ENCODE peak calls at places on chromosomes 4 and X, in four cellular contexts. Z, D, K and M are unnamed samples.

GRCh38 chr4:23022032-23022431 is 329.3 kb downstream of the GBA3 start:
- DNase-seq in Z (no peak), D (no peak), K (no peak), M (no peak)

GRCh38 chr4:190019023-190019858 is 7.8 kb downstream of the FRG2 start:
- DNase-seq in Z (no peak), D (no peak), K (no peak), M (no peak)

GRCh38 chrX:146241902-146242301 is 424.3 kb downstream of the SLITRK2 start:
- DNase-seq in Z (no peak), D (no peak), K (no peak), M (no peak)

GRCh38 chrX:119676949-119677653 is 15.9 kb downstream of the SEPTIN6 start:
- DNase-seq in Z (no peak), D (no peak), K (no peak), M (no peak)

GRCh38 chrX:45191820-45192409 is 8.8 kb downstream of the DIPK2B start:
- DNase-seq in Z (no peak), D (no peak), K (no peak), M (peak; percentile 32)

GRCh38 chr4:39657465-39657864 is 18.8 kb upstream of the SMIM14 start:
- DNase-seq in Z (no peak), D (no peak), K (no peak), M (no peak)

GRCh38 chr4:176879370-176880116 is 86.8 kb upstream of the VEGFC start:
- DNase-seq in Z (no peak), D (no peak), K (no peak), M (no peak)

GRCh38 chr4:159153669-159154068 is 50.8 kb downstream of the RAPGEF2 start:
- DNase-seq in Z (no peak), D (no peak), K (no peak), M (no peak)

GRCh38 chr4:7831330-7831729 is 108.3 kb downstream of the AFAP1 start:
- DNase-seq in Z (no peak), D (no peak), K (no peak), M (no peak)

GRCh38 chr4:137934921-137935320 is 307.2 kb downstream of the SLC7A11 start:
- DNase-seq in Z (no peak), D (no peak), K (no peak), M (no peak)

GRCh38 chr4:112287258-112287873 is 1.7 kb upstream of the TIFA start:
- DNase-seq in Z (no peak), D (no peak), K (no peak), M (no peak)

GRCh38 chr4:111064342-111064993 is 441.6 kb upstream of the PITX2 start:
- DNase-seq in Z (no peak), D (no peak), K (no peak), M (no peak)

GRCh38 chrX:25025615-25026014 is 9.8 kb upstream of the ARX start:
- DNase-seq in Z (no peak), D (no peak), K (no peak), M (no peak)

GRCh38 chr4:140233811-140234696 is 80.1 kb upstream of the MAML3 start:
- DNase-seq in Z (no peak), D (no peak), K (no peak), M (no peak)

GRCh38 chr4:169107528-169107927 is 97.5 kb upstream of the CBR4 start:
- DNase-seq in Z (no peak), D (no peak), K (no peak), M (no peak)

GRCh38 chrX:152915541-152916241 is 17.8 kb downstream of the ZNF185 start:
- DNase-seq in Z (no peak), D (no peak), K (no peak), M (peak; percentile 22)

GRCh38 chr4:83269256-83269655 is 15.3 kb downstream of the COQ2 start:
- DNase-seq in Z (no peak), D (no peak), K (no peak), M (no peak)

GRCh38 chr4:33482773-33483172 is 2761.5 kb downstream of the ARAP2 start:
- DNase-seq in Z (peak; percentile 22), D (no peak), K (peak; percentile 19), M (no peak)

GRCh38 chrX:56978172-56978571 is 17.2 kb downstream of the SPIN3 start:
- DNase-seq in Z (peak; percentile 43), D (no peak), K (peak; percentile 45), M (peak; percentile 14)

GRCh38 chr4:81353861-81354260 is 117.8 kb downstream of the RASGEF1B start:
- DNase-seq in Z (no peak), D (no peak), K (no peak), M (no peak)

GRCh38 chr4:132642196-132642817 is 506.8 kb upstream of the PCDH10 start:
- DNase-seq in Z (peak; percentile 3), D (peak; percentile 61), K (no peak), M (peak; percentile 43)

GRCh38 chrX:133254666-133255065 is 36.5 kb upstream of the TFDP3 start:
- DNase-seq in Z (no peak), D (no peak), K (no peak), M (no peak)

GRCh38 chrX:133249659-133250058 is 31.5 kb upstream of the TFDP3 start:
- DNase-seq in Z (no peak), D (no peak), K (no peak), M (no peak)

GRCh38 chrX:133248177-133248576 is 30.0 kb upstream of the TFDP3 start:
- DNase-seq in Z (no peak), D (no peak), K (no peak), M (no peak)

GRCh38 chrX:133246921-133247320 is 28.8 kb upstream of the TFDP3 start:
- DNase-seq in Z (no peak), D (no peak), K (no peak), M (no peak)

DNA sequence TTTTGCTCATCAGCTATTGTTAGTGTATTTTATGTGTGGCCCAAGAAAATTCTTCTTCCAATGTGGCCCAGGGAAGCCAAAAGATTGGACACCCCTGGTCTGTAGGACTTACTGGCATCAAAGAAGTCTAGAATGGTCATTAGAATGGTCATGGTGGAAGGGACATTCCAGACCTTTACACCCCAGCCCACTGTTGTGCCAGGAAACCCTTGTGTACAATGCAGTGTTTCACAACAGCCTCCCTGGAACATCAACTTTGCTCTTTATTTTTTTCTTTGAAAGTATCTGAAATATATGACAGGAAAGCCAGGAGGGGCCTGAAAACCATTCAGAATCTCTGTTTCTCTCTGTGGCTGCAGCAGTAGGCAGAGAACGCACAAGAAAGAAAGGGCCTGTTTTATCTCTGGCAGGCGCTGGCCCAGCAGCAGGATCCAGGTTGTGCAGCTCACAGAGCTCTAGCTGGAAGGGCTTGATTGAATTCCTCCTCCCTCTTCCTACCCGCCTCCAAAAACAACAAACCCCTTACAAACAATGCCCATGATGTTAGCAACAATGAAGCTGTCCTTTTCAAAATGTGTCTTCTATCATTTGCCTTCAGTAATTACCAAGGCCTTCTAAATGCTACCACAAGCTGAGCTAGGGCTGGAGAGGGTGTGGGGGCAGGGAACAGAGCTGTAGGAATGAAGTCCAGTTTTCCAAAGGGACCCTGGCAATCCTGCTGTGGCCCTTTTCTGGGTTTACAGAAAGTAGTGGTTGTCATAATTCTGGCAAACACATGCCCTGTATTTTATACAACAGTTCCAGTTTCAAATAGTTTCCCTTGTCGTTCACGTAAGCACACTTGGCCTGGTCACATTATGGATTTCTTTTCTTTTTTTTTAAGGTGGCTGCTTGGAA is 32.3 kb upstream of the TFDP3 start:
- DNase-seq in Z (no peak), D (no peak), K (no peak), M (no peak)
- H3K4me1 ChIP-seq in Z (no peaks in the 10 kb centered on the region), D (peaks cover 1% of the 10 kb centered on the region), K (no peaks in the 10 kb centered on the region), M (no peaks in the 10 kb centered on the region)

DNA sequence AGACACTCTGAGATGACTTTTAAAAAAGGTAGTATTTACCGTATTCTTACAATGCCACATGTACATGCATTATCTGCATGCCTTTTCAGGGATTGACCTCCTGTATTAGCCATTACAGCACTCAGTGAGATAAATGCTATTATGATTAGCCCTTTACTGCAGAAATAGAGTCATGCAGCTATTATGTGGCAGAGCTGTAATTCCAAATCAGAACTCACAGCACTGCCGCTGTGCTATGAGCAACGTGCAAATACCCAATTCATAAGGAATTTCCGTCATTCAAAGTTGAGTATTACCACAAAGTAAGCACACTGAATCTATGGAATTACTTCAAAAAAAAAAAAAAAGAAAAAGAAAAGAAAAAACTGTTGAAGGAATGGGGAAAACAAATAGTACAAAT is 92.1 kb upstream of the SMAD1 start:
- DNase-seq in Z (no peak), D (no peak), K (no peak), M (no peak)
- H3K4me1 ChIP-seq in Z (no peaks in the 10 kb centered on the region), D (no peaks in the 10 kb centered on the region), K (no peaks in the 10 kb centered on the region), M (no peaks in the 10 kb centered on the region)

DNA sequence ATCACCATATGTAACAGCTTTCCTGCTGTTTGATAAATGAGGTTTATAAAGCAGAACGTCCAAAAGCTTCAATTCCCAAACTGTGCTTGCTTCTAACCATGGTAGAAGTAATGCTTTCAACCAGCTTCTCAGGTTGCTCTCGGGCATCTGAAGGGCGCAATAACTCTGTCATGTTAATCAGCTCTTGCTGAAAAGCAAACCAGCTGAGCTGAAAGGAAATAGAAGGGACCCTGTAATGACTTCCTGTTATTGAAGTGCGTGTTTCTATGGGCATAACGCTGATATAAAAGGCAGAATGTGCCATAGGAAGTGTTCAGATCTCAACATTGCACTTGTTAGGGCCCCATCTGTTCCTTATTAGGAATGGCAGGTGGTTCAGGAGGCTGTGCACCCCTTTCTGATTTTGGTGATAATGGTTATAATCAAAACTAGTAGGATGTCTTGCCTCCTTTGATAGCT is 21.2 kb downstream of the HERC3 start:
- DNase-seq in Z (no peak), D (no peak), K (no peak), M (no peak)
- H3K4me1 ChIP-seq in Z (peaks cover 17% of the 10 kb centered on the region), D (no peaks in the 10 kb centered on the region), K (peaks cover 8% of the 10 kb centered on the region), M (peaks cover 9% of the 10 kb centered on the region)

GRCh38 chr4:31041385-31041784 is 321.2 kb downstream of the PCDH7 start:
- DNase-seq in Z (no peak), D (no peak), K (no peak), M (no peak)

GRCh38 chr4:31039382-31039781 is 319.2 kb downstream of the PCDH7 start:
- DNase-seq in Z (no peak), D (no peak), K (no peak), M (no peak)

GRCh38 chr4:31037714-31038113 is 317.5 kb downstream of the PCDH7 start:
- DNase-seq in Z (no peak), D (no peak), K (no peak), M (no peak)

GRCh38 chr4:31043382-31044062 is 323.4 kb downstream of the PCDH7 start:
- DNase-seq in Z (no peak), D (no peak), K (no peak), M (no peak)

GRCh38 chr4:31040106-31040505 is 319.9 kb downstream of the PCDH7 start:
- DNase-seq in Z (no peak), D (no peak), K (no peak), M (no peak)
- H3K4me1 ChIP-seq in Z (no peaks in the 10 kb centered on the region), D (peaks cover 1% of the 10 kb centered on the region), K (no peaks in the 10 kb centered on the region), M (no peaks in the 10 kb centered on the region)

DNA sequence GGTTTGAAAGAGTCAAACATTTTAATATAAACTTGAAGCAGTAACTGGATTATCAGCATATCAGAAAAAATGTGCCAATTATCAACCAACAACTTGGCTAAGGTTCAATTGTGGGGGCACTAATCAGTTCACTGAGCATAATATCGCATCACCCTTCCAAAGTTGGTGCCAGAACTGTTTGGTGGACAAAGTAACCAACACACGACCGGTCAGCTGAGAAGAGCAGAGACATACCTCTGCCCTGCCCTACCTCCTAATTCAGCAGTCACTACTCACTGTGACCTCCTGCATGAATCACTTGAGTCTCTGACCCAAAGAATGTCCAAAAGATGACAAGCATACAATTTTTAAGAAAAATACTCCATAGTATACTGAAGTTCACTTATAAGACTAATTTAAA is 53.2 kb downstream of the TSPAN5 start:
- DNase-seq in Z (no peak), D (no peak), K (no peak), M (no peak)
- H3K4me1 ChIP-seq in Z (no peaks in the 10 kb centered on the region), D (peaks cover 9% of the 10 kb centered on the region), K (no peaks in the 10 kb centered on the region), M (no peaks in the 10 kb centered on the region)

GRCh38 chr4:184444215-184444952 is 30.0 kb downstream of the IRF2 start:
- DNase-seq in Z (no peak), D (no peak), K (no peak), M (no peak)
- H3K4me1 ChIP-seq in Z (peaks cover 12% of the 10 kb centered on the region), D (peaks cover 19% of the 10 kb centered on the region), K (no peaks in the 10 kb centered on the region), M (peaks cover 43% of the 10 kb centered on the region)

GRCh38 chr4:153499005-153499404 is 32.8 kb downstream of the TMEM131L start:
- DNase-seq in Z (no peak), D (no peak), K (no peak), M (no peak)
- H3K4me1 ChIP-seq in Z (no peaks in the 10 kb centered on the region), D (no peaks in the 10 kb centered on the region), K (no peaks in the 10 kb centered on the region), M (peaks cover 7% of the 10 kb centered on the region)